ENCODE peak calls at places on chromosome 13, in nine cellular contexts. One of them, this sample, is unnamed.

GRCh38 chr13:29830000-29830399 is 20.4 kb downstream of the UBL3 start:
- DNase-seq in stimulated activated CD8-positive, alpha-beta memory T cell treated with anti-CD3 and anti-CD28 coated beads, Interleukin-4, amount 100 ng/mL, for 1 hour: no peak
- DNase-seq in myocyte: peak
- DNase-seq in progenitor cell of endocrine pancreas: no peak
- DNase-seq in suprapubic skin: no peak
- DNase-seq in activated naive CD8-positive, alpha-beta T cell treated with anti-CD3 and anti-CD28 coated beads, Interleukin-2, amount 50 U/mL, for 16 hours: no peak
- DNase-seq in epithelial cell of proximal tubule: no peak
- DNase-seq in fibroblast of lung: no peak
- DNase-seq in AG09319: no peak
- DNase-seq in this sample: no peak

GRCh38 chr13:76129305-76130040 is 493.3 kb downstream of the LMO7 start:
- DNase-seq in stimulated activated CD8-positive, alpha-beta memory T cell treated with anti-CD3 and anti-CD28 coated beads, Interleukin-4, amount 100 ng/mL, for 1 hour: no peak
- DNase-seq in suprapubic skin: no peak
- DNase-seq in progenitor cell of endocrine pancreas: no peak
- DNase-seq in epithelial cell of proximal tubule: no peak
- DNase-seq in fibroblast of lung: no peak
- DNase-seq in myocyte: no peak
- DNase-seq in activated naive CD8-positive, alpha-beta T cell treated with anti-CD3 and anti-CD28 coated beads, Interleukin-2, amount 50 U/mL, for 16 hours: no peak
- DNase-seq in AG09319: no peak
- DNase-seq in this sample: no peak

GRCh38 chr13:109605846-109606245 is 180.5 kb downstream of the IRS2 start:
- DNase-seq in myocyte: no peak
- DNase-seq in suprapubic skin: no peak
- DNase-seq in progenitor cell of endocrine pancreas: no peak
- DNase-seq in activated naive CD8-positive, alpha-beta T cell treated with anti-CD3 and anti-CD28 coated beads, Interleukin-2, amount 50 U/mL, for 16 hours: no peak
- DNase-seq in AG09319: peak
- DNase-seq in epithelial cell of proximal tubule: no peak
- DNase-seq in fibroblast of lung: peak
- DNase-seq in stimulated activated CD8-positive, alpha-beta memory T cell treated with anti-CD3 and anti-CD28 coated beads, Interleukin-4, amount 100 ng/mL, for 1 hour: no peak
- DNase-seq in this sample: no peak

GRCh38 chr13:110329798-110330461 is 22.8 kb downstream of the COL4A2 start:
- DNase-seq in myocyte: peak
- DNase-seq in epithelial cell of proximal tubule: no peak
- DNase-seq in AG09319: no peak
- DNase-seq in activated naive CD8-positive, alpha-beta T cell treated with anti-CD3 and anti-CD28 coated beads, Interleukin-2, amount 50 U/mL, for 16 hours: no peak
- DNase-seq in suprapubic skin: no peak
- DNase-seq in stimulated activated CD8-positive, alpha-beta memory T cell treated with anti-CD3 and anti-CD28 coated beads, Interleukin-4, amount 100 ng/mL, for 1 hour: no peak
- DNase-seq in fibroblast of lung: peak
- DNase-seq in progenitor cell of endocrine pancreas: no peak
- DNase-seq in this sample: no peak

GRCh38 chr13:66532845-66533244 is 697.3 kb downstream of the PCDH9 start:
- DNase-seq in epithelial cell of proximal tubule: no peak
- DNase-seq in AG09319: no peak
- DNase-seq in progenitor cell of endocrine pancreas: no peak
- DNase-seq in suprapubic skin: no peak
- DNase-seq in myocyte: no peak
- DNase-seq in stimulated activated CD8-positive, alpha-beta memory T cell treated with anti-CD3 and anti-CD28 coated beads, Interleukin-4, amount 100 ng/mL, for 1 hour: no peak
- DNase-seq in activated naive CD8-positive, alpha-beta T cell treated with anti-CD3 and anti-CD28 coated beads, Interleukin-2, amount 50 U/mL, for 16 hours: no peak
- DNase-seq in fibroblast of lung: no peak
- DNase-seq in this sample: no peak

GRCh38 chr13:107348471-107348870 is 780.5 kb upstream of the ARGLU1 start:
- DNase-seq in stimulated activated CD8-positive, alpha-beta memory T cell treated with anti-CD3 and anti-CD28 coated beads, Interleukin-4, amount 100 ng/mL, for 1 hour: no peak
- DNase-seq in progenitor cell of endocrine pancreas: no peak
- DNase-seq in myocyte: no peak
- DNase-seq in activated naive CD8-positive, alpha-beta T cell treated with anti-CD3 and anti-CD28 coated beads, Interleukin-2, amount 50 U/mL, for 16 hours: no peak
- DNase-seq in suprapubic skin: no peak
- DNase-seq in AG09319: no peak
- DNase-seq in epithelial cell of proximal tubule: no peak
- DNase-seq in fibroblast of lung: peak
- DNase-seq in this sample: no peak

GRCh38 chr13:80463673-80464352 is 122.9 kb upstream of the SPRY2 start:
- DNase-seq in activated naive CD8-positive, alpha-beta T cell treated with anti-CD3 and anti-CD28 coated beads, Interleukin-2, amount 50 U/mL, for 16 hours: no peak
- DNase-seq in myocyte: no peak
- DNase-seq in stimulated activated CD8-positive, alpha-beta memory T cell treated with anti-CD3 and anti-CD28 coated beads, Interleukin-4, amount 100 ng/mL, for 1 hour: no peak
- DNase-seq in suprapubic skin: no peak
- DNase-seq in fibroblast of lung: peak
- DNase-seq in epithelial cell of proximal tubule: no peak
- DNase-seq in AG09319: no peak
- DNase-seq in progenitor cell of endocrine pancreas: no peak
- DNase-seq in this sample: no peak

GRCh38 chr13:110387451-110388140 is 80.5 kb downstream of the COL4A2 start:
- DNase-seq in fibroblast of lung: peak
- DNase-seq in stimulated activated CD8-positive, alpha-beta memory T cell treated with anti-CD3 and anti-CD28 coated beads, Interleukin-4, amount 100 ng/mL, for 1 hour: no peak
- DNase-seq in epithelial cell of proximal tubule: no peak
- DNase-seq in myocyte: peak
- DNase-seq in progenitor cell of endocrine pancreas: no peak
- DNase-seq in AG09319: no peak
- DNase-seq in activated naive CD8-positive, alpha-beta T cell treated with anti-CD3 and anti-CD28 coated beads, Interleukin-2, amount 50 U/mL, for 16 hours: no peak
- DNase-seq in suprapubic skin: no peak
- DNase-seq in this sample: no peak

GRCh38 chr13:28094311-28094710 is 6.1 kb downstream of the FLT3 start:
- DNase-seq in progenitor cell of endocrine pancreas: no peak
- DNase-seq in suprapubic skin: no peak
- DNase-seq in stimulated activated CD8-positive, alpha-beta memory T cell treated with anti-CD3 and anti-CD28 coated beads, Interleukin-4, amount 100 ng/mL, for 1 hour: no peak
- DNase-seq in activated naive CD8-positive, alpha-beta T cell treated with anti-CD3 and anti-CD28 coated beads, Interleukin-2, amount 50 U/mL, for 16 hours: no peak
- DNase-seq in fibroblast of lung: no peak
- DNase-seq in AG09319: no peak
- DNase-seq in myocyte: no peak
- DNase-seq in epithelial cell of proximal tubule: no peak
- DNase-seq in this sample: no peak

GRCh38 chr13:100987993-100988392 is 313.4 kb upstream of the TMTC4 start:
- DNase-seq in AG09319: no peak
- DNase-seq in suprapubic skin: no peak
- DNase-seq in activated naive CD8-positive, alpha-beta T cell treated with anti-CD3 and anti-CD28 coated beads, Interleukin-2, amount 50 U/mL, for 16 hours: no peak
- DNase-seq in epithelial cell of proximal tubule: no peak
- DNase-seq in stimulated activated CD8-positive, alpha-beta memory T cell treated with anti-CD3 and anti-CD28 coated beads, Interleukin-4, amount 100 ng/mL, for 1 hour: no peak
- DNase-seq in progenitor cell of endocrine pancreas: no peak
- DNase-seq in myocyte: peak
- DNase-seq in fibroblast of lung: no peak
- DNase-seq in this sample: no peak